ENCODE peak calls at places on chromosomes 6 and 20, in five cellular contexts. One of them, this sample, is unnamed.

GRCh38 chr6:39897699-39898098 is 36.6 kb downstream of the MOCS1 start:
- DNase-seq in stimulated activated CD4-positive, alpha-beta T cell treated with anti-CD3 and anti-CD28 coated beads, TNF-alpha, amount 100 ng/mL, for 24 hours: no peak
- DNase-seq in mesothelial cell of epicardium: no peak
- DNase-seq in CD8-positive, alpha-beta T cell: no peak
- DNase-seq in HCEC 1CT: no peak
- DNase-seq in this sample: no peak

GRCh38 chr20:19835533-19836222 is 77.6 kb downstream of the RIN2 start:
- DNase-seq in mesothelial cell of epicardium: no peak
- DNase-seq in HCEC 1CT: no peak
- DNase-seq in CD8-positive, alpha-beta T cell: no peak
- DNase-seq in stimulated activated CD4-positive, alpha-beta T cell treated with anti-CD3 and anti-CD28 coated beads, TNF-alpha, amount 100 ng/mL, for 24 hours: no peak
- DNase-seq in this sample: peak; percentile 33

GRCh38 chr20:2817891-2818595 is 1.9 kb downstream of the TMEM239 start:
- DNase-seq in stimulated activated CD4-positive, alpha-beta T cell treated with anti-CD3 and anti-CD28 coated beads, TNF-alpha, amount 100 ng/mL, for 24 hours: no peak
- DNase-seq in CD8-positive, alpha-beta T cell: peak; percentile 41
- DNase-seq in mesothelial cell of epicardium: no peak
- DNase-seq in HCEC 1CT: no peak
- DNase-seq in this sample: peak; percentile 11

GRCh38 chr6:31473780-31474725 is 23.9 kb upstream of the MICB start:
- DNase-seq in stimulated activated CD4-positive, alpha-beta T cell treated with anti-CD3 and anti-CD28 coated beads, TNF-alpha, amount 100 ng/mL, for 24 hours: no peak
- DNase-seq in HCEC 1CT: peak; percentile 50
- DNase-seq in CD8-positive, alpha-beta T cell: no peak
- DNase-seq in mesothelial cell of epicardium: no peak
- DNase-seq in this sample: peak; percentile 55

GRCh38 chr20:61879303-61879620 is 186.4 kb downstream of the TAF4 start:
- DNase-seq in CD8-positive, alpha-beta T cell: no peak
- DNase-seq in mesothelial cell of epicardium: no peak
- DNase-seq in HCEC 1CT: no peak
- DNase-seq in stimulated activated CD4-positive, alpha-beta T cell treated with anti-CD3 and anti-CD28 coated beads, TNF-alpha, amount 100 ng/mL, for 24 hours: no peak
- DNase-seq in this sample: no peak

GRCh38 chr6:11277275-11278206 is 45.1 kb upstream of the NEDD9 start:
- DNase-seq in HCEC 1CT: peak; percentile 90
- DNase-seq in stimulated activated CD4-positive, alpha-beta T cell treated with anti-CD3 and anti-CD28 coated beads, TNF-alpha, amount 100 ng/mL, for 24 hours: peak; percentile 26
- DNase-seq in mesothelial cell of epicardium: no peak
- DNase-seq in CD8-positive, alpha-beta T cell: no peak
- DNase-seq in this sample: peak; percentile 75

GRCh38 chr6:71194730-71195129 is 93.9 kb upstream of the OGFRL1 start:
- DNase-seq in mesothelial cell of epicardium: no peak
- DNase-seq in HCEC 1CT: peak; percentile 86
- DNase-seq in CD8-positive, alpha-beta T cell: no peak
- DNase-seq in stimulated activated CD4-positive, alpha-beta T cell treated with anti-CD3 and anti-CD28 coated beads, TNF-alpha, amount 100 ng/mL, for 24 hours: no peak
- DNase-seq in this sample: peak; percentile 76

GRCh38 chr6:117481278-117481925 is 1.1 kb upstream of the DCBLD1 start:
- DNase-seq in CD8-positive, alpha-beta T cell: peak; percentile 58
- DNase-seq in mesothelial cell of epicardium: no peak
- DNase-seq in stimulated activated CD4-positive, alpha-beta T cell treated with anti-CD3 and anti-CD28 coated beads, TNF-alpha, amount 100 ng/mL, for 24 hours: no peak
- DNase-seq in HCEC 1CT: no peak
- DNase-seq in this sample: no peak

GRCh38 chr6:112205521-112206458 is 48.6 kb downstream of the LAMA4 start:
- DNase-seq in mesothelial cell of epicardium: no peak
- DNase-seq in CD8-positive, alpha-beta T cell: no peak
- DNase-seq in stimulated activated CD4-positive, alpha-beta T cell treated with anti-CD3 and anti-CD28 coated beads, TNF-alpha, amount 100 ng/mL, for 24 hours: no peak
- DNase-seq in HCEC 1CT: peak; percentile 63
- DNase-seq in this sample: no peak

GRCh38 chr20:53739799-53740785 is 146.5 kb upstream of the ZNF217 start:
- DNase-seq in HCEC 1CT: no peak
- DNase-seq in CD8-positive, alpha-beta T cell: no peak
- DNase-seq in stimulated activated CD4-positive, alpha-beta T cell treated with anti-CD3 and anti-CD28 coated beads, TNF-alpha, amount 100 ng/mL, for 24 hours: no peak
- DNase-seq in mesothelial cell of epicardium: no peak
- DNase-seq in this sample: no peak

GRCh38 chr6:45420083-45420908 is 42.6 kb upstream of the SUPT3H start:
- DNase-seq in stimulated activated CD4-positive, alpha-beta T cell treated with anti-CD3 and anti-CD28 coated beads, TNF-alpha, amount 100 ng/mL, for 24 hours: no peak
- DNase-seq in HCEC 1CT: peak; percentile 72
- DNase-seq in CD8-positive, alpha-beta T cell: peak; percentile 65
- DNase-seq in mesothelial cell of epicardium: no peak
- DNase-seq in this sample: no peak